ENCODE peak calls at places on chromosomes 3 and 15, in six cellular contexts. L, M, C, W, F and Z are unnamed samples. For H3K9me3, the result is how much of the 10 kb centered on the place peaks cover.

GRCh38 chr15:29952245-29952644 is 130.0 kb upstream of the TJP1 start:
- DNase-seq in L (no peak), M (peak), C (no peak), W (no peak), F (no peak), Z (no peak)

GRCh38 chr15:93200448-93201226 is 111.6 kb upstream of the RGMA start:
- DNase-seq in L (no peak), M (no peak), C (no peak), W (peak), F (no peak), Z (no peak)

GRCh38 chr3:188947401-188947982 is 224.3 kb upstream of the TPRG1 start:
- DNase-seq in L (peak), M (peak), C (peak), W (peak), F (peak), Z (no peak)

GRCh38 chr15:63920504-63921178 is 86.9 kb upstream of the HERC1 start:
- DNase-seq in L (no peak), M (no peak), C (no peak), W (no peak), F (no peak), Z (no peak)

GRCh38 chr15:66386204-66387123 is at the start of gene MAP2K1:
- DNase-seq in L (peak), M (peak), C (peak), W (peak), F (peak), Z (peak)

GRCh38 chr3:156251424-156251823 is 131.0 kb downstream of the KCNAB1 start:
- DNase-seq in L (no peak), M (no peak), C (no peak), W (no peak), F (no peak), Z (no peak)

GRCh38 chr3:66401157-66401550 is 99.7 kb downstream of the LRIG1 start:
- DNase-seq in L (peak), M (no peak), C (no peak), W (no peak), F (no peak), Z (no peak)

GRCh38 chr3:100277255-100277800 is 16.5 kb downstream of the TBC1D23 start:
- DNase-seq in L (no peak), M (no peak), C (no peak), W (no peak), F (no peak), Z (no peak)

GRCh38 chr3:30227571-30228301 is 378.7 kb upstream of the TGFBR2 start:
- DNase-seq in L (peak), M (no peak), C (no peak), W (no peak), F (no peak), Z (no peak)

GRCh38 chr3:2391876-2392275 is 293.2 kb downstream of the CNTN4 start:
- DNase-seq in L (no peak), M (no peak), C (no peak), W (no peak), F (no peak), Z (no peak)

GRCh38 chr3:41346698-41347097 is 147.4 kb downstream of the CTNNB1 start:
- DNase-seq in L (no peak), M (no peak), C (no peak), W (no peak), F (no peak), Z (no peak)

DNA sequence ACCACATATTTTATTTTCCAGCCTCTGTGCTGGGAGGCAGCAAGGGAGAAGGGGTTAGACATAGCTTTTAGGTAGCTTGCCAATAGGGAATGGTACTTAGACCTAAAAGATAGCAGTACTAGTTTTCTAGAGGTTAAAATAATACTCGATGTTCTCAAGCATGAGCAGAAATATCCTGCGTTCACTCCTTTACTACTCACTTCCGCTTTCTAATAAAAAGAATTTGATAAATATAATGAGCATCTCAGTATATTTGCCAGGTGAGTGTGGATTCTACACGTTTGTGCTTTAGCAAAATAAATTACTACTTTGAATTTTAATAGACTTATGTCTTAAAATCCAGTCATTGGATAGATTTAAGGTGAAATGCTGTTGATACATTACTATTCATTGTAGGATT is 39.4 kb upstream of the CD47 start:
- DNase-seq in L (no peak), M (no peak), C (no peak), W (no peak), F (no peak), Z (no peak)
- H3K4me3 ChIP-seq in L (no peak), M (no peak), C (no peak), W (no peak), F (no peak), Z (no peak)

DNA sequence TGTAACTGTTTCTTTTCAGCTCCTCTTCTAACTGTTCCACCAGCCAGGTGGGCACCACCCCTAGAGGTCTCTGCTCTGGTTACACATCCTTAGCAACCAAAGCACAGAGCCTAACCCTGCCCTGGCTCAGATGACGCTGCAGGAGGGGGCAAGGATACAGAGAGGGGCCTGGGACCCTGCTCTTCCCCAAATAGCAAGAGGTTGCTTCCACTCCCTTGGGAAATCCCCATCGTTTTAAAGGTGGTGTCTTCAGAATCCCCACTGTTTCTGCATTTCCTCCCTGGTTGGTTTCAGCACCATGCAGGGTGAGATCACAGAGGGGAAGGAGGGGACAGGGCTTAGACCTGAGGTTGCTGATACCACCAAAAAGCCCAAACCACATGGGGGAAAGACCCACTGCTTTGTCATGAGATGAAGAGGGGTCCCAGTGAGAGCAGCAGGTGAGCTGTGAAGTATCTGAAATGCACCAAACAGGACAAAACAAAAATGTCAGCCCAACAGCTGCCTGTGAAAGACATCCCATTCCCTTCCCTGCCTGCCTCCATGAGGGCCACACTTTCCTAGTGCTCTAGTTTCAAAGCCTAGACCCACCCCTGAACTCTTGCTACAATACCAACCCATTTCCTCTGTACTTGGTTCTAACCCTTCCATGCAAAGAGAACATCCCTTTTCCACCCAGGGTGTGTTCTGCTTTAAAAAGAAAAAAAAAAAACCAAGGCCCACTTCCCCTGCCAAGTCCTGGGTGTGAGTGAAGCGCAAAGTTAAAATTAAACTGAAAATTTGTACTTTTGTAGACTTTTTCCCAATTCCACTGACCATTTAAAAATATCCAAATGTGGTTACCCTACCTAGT is 29.0 kb downstream of the ANP32A start:
- DNase-seq in L (no peak), M (no peak), C (no peak), W (no peak), F (no peak), Z (no peak)
- TF ChIP-seq POLR2AphosphoS5 in L (no peak), M (no peak), C (no peak), W (no peak), F (no peak), Z (no peak)

DNA sequence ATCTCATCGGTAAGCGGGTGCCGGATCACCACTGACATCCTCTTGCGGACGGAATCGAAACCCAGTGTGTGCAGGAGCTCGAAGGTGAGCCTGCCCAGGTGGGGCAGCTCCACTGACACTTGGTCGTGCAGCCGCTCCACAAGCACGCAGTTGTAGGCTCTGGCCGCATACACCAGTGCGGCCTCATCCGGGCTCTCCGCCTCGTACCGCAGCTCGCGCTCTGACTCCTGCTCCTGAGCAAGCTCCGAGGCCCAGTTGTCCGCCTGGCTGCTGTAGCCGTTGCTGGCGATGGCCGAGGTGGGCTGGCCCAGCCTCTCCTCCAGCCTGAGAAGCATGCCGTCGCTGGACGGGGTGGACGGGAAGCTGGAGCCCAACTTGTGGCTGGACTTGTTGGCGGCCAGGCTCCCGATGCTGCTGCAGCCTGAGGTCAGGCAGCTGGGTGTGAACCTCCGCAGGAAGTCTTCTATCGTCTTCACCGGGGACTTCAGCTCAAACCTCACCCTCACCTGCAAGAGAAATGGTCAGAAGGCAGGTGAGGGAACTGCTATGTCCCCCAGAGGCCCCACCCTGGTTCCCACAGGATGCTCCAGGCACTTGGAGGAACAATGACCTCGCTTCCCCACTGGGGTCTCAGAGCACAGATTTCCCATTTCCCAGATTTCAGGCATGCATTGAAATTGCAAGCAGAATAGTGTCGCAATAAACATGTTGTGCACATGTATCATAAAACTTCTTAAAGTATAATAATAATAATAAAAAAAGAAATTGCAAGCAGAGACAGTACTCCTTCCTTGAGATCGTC is 149.2 kb downstream of the ATP10A start:
- DNase-seq in L (no peak), M (no peak), C (no peak), W (peak), F (no peak), Z (no peak)
- H3K9me3 ChIP-seq in L (under half), M (under half), C (under half), W (under half), F (under half), Z (under half)

GRCh38 chr15:47688573-47689086 is 28.7 kb upstream of the SEMA6D start:
- DNase-seq in L (peak), M (no peak), C (no peak), W (no peak), F (no peak), Z (no peak)
- H3K4me3 ChIP-seq in L (no peak), M (no peak), C (no peak), W (no peak), F (no peak), Z (no peak)